ENCODE peak calls at places on chromosomes 5 and 9, in six cellular contexts. G is NCI-H1092 treated with DMSO at 0.1 percent for 48 hours, H is iris pigment epithelial cell, O is fibroblast of mammary gland, I is hypothalamus, C is ureter. Q is an unnamed sample.
A peak's percentile ranks its signal among the peaks of the same experiment; 100 is the strongest.

GRCh38 chr5:45609661-45610060 is 86.5 kb downstream of the HCN1 start:
- DNase-seq in H (no peak), C (no peak), I (no peak), G (no peak), O (no peak), Q (no peak)

GRCh38 chr5:96080557-96080956 is 118.9 kb upstream of the ELL2 start:
- DNase-seq in O (peak; percentile 94), G (no peak), I (no peak), C (no peak), H (peak; percentile 83), Q (no peak)

GRCh38 chr5:150399158-150400019 is 13.3 kb downstream of the CD74 start:
- DNase-seq in C (no peak), G (no peak), I (no peak), H (peak; percentile 44), O (no peak), Q (no peak)

GRCh38 chr9:113454914-113455761 is 8.4 kb upstream of the RGS3 start:
- DNase-seq in I (no peak), O (peak; percentile 84), C (peak; percentile 57), H (peak; percentile 94), G (no peak), Q (no peak)

GRCh38 chr9:6899274-6899673 is 141.5 kb downstream of the KDM4C start:
- DNase-seq in I (no peak), O (no peak), H (no peak), G (no peak), C (no peak), Q (no peak)

GRCh38 chr5:152116926-152117325 is 192.3 kb upstream of the GLRA1 start:
- DNase-seq in C (no peak), G (no peak), O (no peak), I (no peak), H (no peak), Q (no peak)

GRCh38 chr5:89399553-89399952 is 516.6 kb upstream of the MEF2C start:
- DNase-seq in G (no peak), O (peak; percentile 65), C (no peak), H (peak; percentile 12), I (no peak), Q (no peak)

GRCh38 chr5:10331341-10331796 is 22.1 kb upstream of the MARCHF6 start:
- DNase-seq in I (no peak), C (peak; percentile 81), O (peak; percentile 87), H (peak; percentile 84), G (peak; percentile 98), Q (peak; percentile 90)

GRCh38 chr5:106392766-106393165 is 1278.0 kb downstream of the EFNA5 start:
- DNase-seq in G (no peak), H (peak; percentile 27), I (no peak), C (no peak), O (peak; percentile 13), Q (no peak)

GRCh38 chr9:7936201-7936600 is 136.6 kb upstream of the DMAC1 start:
- DNase-seq in I (no peak), H (no peak), C (no peak), G (no peak), O (no peak), Q (no peak)

GRCh38 chr9:112535811-112536210 is 49.2 kb downstream of the KIAA1958 start:
- DNase-seq in I (no peak), C (no peak), O (peak; percentile 45), G (no peak), H (peak; percentile 78), Q (no peak)

GRCh38 chr5:163079618-163080017 is 357.8 kb upstream of the CCNG1 start:
- DNase-seq in C (no peak), G (no peak), I (no peak), O (no peak), H (no peak), Q (no peak)

GRCh38 chr9:86485359-86485758 is 131.1 kb upstream of the TUT7 start:
- DNase-seq in C (no peak), O (no peak), H (no peak), G (no peak), I (no peak), Q (no peak)

GRCh38 chr9:31683126-31683525 is 701.3 kb upstream of the ACO1 start:
- DNase-seq in C (no peak), I (no peak), G (peak; percentile 74), H (peak; percentile 16), O (no peak), Q (peak; percentile 54)

GRCh38 chr9:8234286-8234819 is 434.8 kb upstream of the DMAC1 start:
- DNase-seq in C (no peak), O (no peak), G (no peak), I (no peak), H (no peak), Q (no peak)

GRCh38 chr5:1119312-1119831 is 7.5 kb upstream of the SLC12A7 start:
- DNase-seq in G (no peak), H (no peak), C (no peak), O (no peak), I (no peak), Q (no peak)

GRCh38 chr9:133976191-133976861 is 15.8 kb downstream of the VAV2 start:
- DNase-seq in H (no peak), I (no peak), C (no peak), G (no peak), O (no peak), Q (no peak)

GRCh38 chr5:133236976-133237375 is 185.2 kb downstream of the HSPA4 start:
- DNase-seq in G (no peak), O (no peak), C (no peak), I (no peak), H (no peak), Q (no peak)

GRCh38 chr5:78745985-78746384 is 97.4 kb upstream of the LHFPL2 start:
- DNase-seq in G (no peak), O (peak; percentile 42), H (no peak), C (no peak), I (no peak), Q (no peak)

GRCh38 chr5:73763300-73764032 is 137.5 kb downstream of the ARHGEF28 start:
- DNase-seq in C (no peak), O (no peak), G (peak; percentile 22), I (no peak), H (peak; percentile 42), Q (peak; percentile 86)